ENCODE peak calls at places on chromosome 7, in four cellular contexts. B, X, G and C are unnamed samples.

GRCh38 chr7:45151967-45152366 is 5.6 kb upstream of the RAMP3 start:
- DNase-seq in B (no peak), X (no peak), G (no peak), C (no peak)

GRCh38 chr7:130884437-130885417 is 150.7 kb upstream of the KLF14 start:
- DNase-seq in B (no peak), X (no peak), G (no peak), C (no peak)

GRCh38 chr7:46932656-46933424 is 649.1 kb downstream of the TNS3 start:
- DNase-seq in B (no peak), X (no peak), G (no peak), C (no peak)

GRCh38 chr7:135210818-135211178 is 528 bp downstream of the WDR91 start:
- DNase-seq in G (no peak), X (no peak), B (no peak), C (no peak)

GRCh38 chr7:105808703-105809590 is 67.5 kb downstream of the ATXN7L1 start:
- DNase-seq in G (no peak), X (no peak), B (no peak), C (no peak)

GRCh38 chr7:38178695-38179344 is 775 bp downstream of the STARD3NL start:
- DNase-seq in G (no peak), B (no peak), X (no peak), C (no peak)

GRCh38 chr7:128867842-128868623 is 5.4 kb downstream of the ATP6V1F start:
- DNase-seq in X (no peak), B (no peak), G (no peak), C (no peak)

GRCh38 chr7:102404005-102404861 is 8.1 kb downstream of the PRKRIP1 start:
- DNase-seq in G (no peak), X (no peak), B (peak), C (no peak)

GRCh38 chr7:42747073-42747472 is 164.8 kb downstream of the C7orf25 start:
- DNase-seq in B (no peak), X (no peak), G (no peak), C (no peak)

GRCh38 chr7:87712571-87712970 is 84.4 kb downstream of the RUNDC3B start:
- DNase-seq in B (no peak), G (no peak), X (no peak), C (no peak)

GRCh38 chr7:85275204-85275603 is 88.3 kb upstream of the SEMA3D start:
- DNase-seq in X (no peak), B (no peak), G (no peak), C (no peak)

GRCh38 chr7:18086165-18087030 is 58.8 kb upstream of the PRPS1L1 start:
- DNase-seq in X (peak), G (peak), B (peak), C (peak)

GRCh38 chr7:154947604-154948003 is 55.3 kb downstream of the PAXIP1 start:
- DNase-seq in B (no peak), X (no peak), G (no peak), C (no peak)

GRCh38 chr7:22728416-22729029 is 1.5 kb downstream of the IL6 start:
- DNase-seq in G (no peak), X (no peak), B (no peak), C (no peak)

GRCh38 chr7:39608278-39608677 is 15.1 kb upstream of the RALA start:
- DNase-seq in G (no peak), X (no peak), B (no peak), C (no peak)

GRCh38 chr7:13822678-13823077 is 166.8 kb downstream of the ETV1 start:
- DNase-seq in X (no peak), G (no peak), B (no peak), C (no peak)